ENCODE peak calls at places on chromosome 4, in seven cellular contexts. Z is lower lobe of right lung, U is heart right ventricle, D is suprapubic skin, V is mucosa of descending colon, R is GM12865, S is fibroblast of pulmonary artery. K is an unnamed sample.

GRCh38 chr4:146582864-146583263 is 55.8 kb upstream of the POU4F2 start:
- DNase-seq in D (no peak), V (no peak), Z (no peak), S (peak; percentile 5), R (no peak), U (no peak), K (no peak)

GRCh38 chr4:108377021-108377420 is 208.3 kb upstream of the LEF1 start:
- DNase-seq in R (peak; percentile 34), V (no peak), U (no peak), Z (no peak), S (no peak), D (no peak), K (no peak)

GRCh38 chr4:120317713-120318112 is 251.1 kb upstream of the MAD2L1 start:
- DNase-seq in D (no peak), R (no peak), V (no peak), S (no peak), Z (no peak), U (no peak), K (no peak)

GRCh38 chr4:114386637-114387233 is 211.9 kb upstream of the UGT8 start:
- DNase-seq in V (peak; percentile 58), Z (no peak), S (peak; percentile 70), D (no peak), U (no peak), R (peak; percentile 53), K (no peak)

GRCh38 chr4:13627185-13627605 is 330 bp downstream of the BOD1L1 start:
- DNase-seq in S (no peak), D (peak; percentile 67), R (peak; percentile 48), Z (peak; percentile 58), U (peak; percentile 25), V (peak; percentile 23), K (peak; percentile 64)

GRCh38 chr4:24565054-24565453 is 19.3 kb downstream of the DHX15 start:
- DNase-seq in V (no peak), R (no peak), S (no peak), D (no peak), U (no peak), Z (no peak), K (no peak)

GRCh38 chr4:8939887-8940742 is 68.5 kb upstream of the HMX1 start:
- DNase-seq in D (no peak), U (no peak), R (no peak), Z (no peak), V (no peak), S (no peak), K (no peak)

GRCh38 chr4:99868126-99868596 is 26.1 kb downstream of the LAMTOR3 start:
- DNase-seq in Z (no peak), R (no peak), D (no peak), U (no peak), S (peak; percentile 19), V (no peak), K (no peak)

GRCh38 chr4:190020790-190021717 is 6.0 kb downstream of the FRG2 start:
- DNase-seq in R (no peak), S (peak; percentile 34), Z (peak; percentile 52), V (peak; percentile 24), D (no peak), U (no peak), K (peak; percentile 65)

GRCh38 chr4:113141901-113142346 is 92.5 kb downstream of the ANK2 start:
- DNase-seq in R (peak; percentile 24), Z (no peak), V (no peak), D (no peak), S (peak; percentile 64), U (no peak), K (no peak)

GRCh38 chr4:107760281-107760947 is 40.4 kb upstream of the PAPSS1 start:
- DNase-seq in U (peak; percentile 12), V (peak; percentile 79), R (no peak), D (no peak), S (peak; percentile 45), Z (peak; percentile 48), K (peak; percentile 19)

GRCh38 chr4:184344899-184345572 is 127.4 kb upstream of the ENPP6 start:
- DNase-seq in R (peak; percentile 20), D (no peak), S (no peak), U (no peak), V (no peak), Z (no peak), K (no peak)

GRCh38 chr4:174222266-174222872 is 61.1 kb downstream of the FBXO8 start:
- DNase-seq in Z (no peak), R (peak; percentile 30), S (peak; percentile 56), D (no peak), U (no peak), V (no peak), K (no peak)

GRCh38 chr4:97774347-97774989 is 368.8 kb downstream of the STPG2 start:
- DNase-seq in V (no peak), Z (no peak), D (no peak), S (no peak), U (no peak), R (no peak), K (no peak)

GRCh38 chr4:85741421-85741820 is 266.5 kb downstream of the ARHGAP24 start:
- DNase-seq in R (no peak), D (no peak), U (no peak), V (no peak), S (no peak), Z (no peak), K (no peak)

GRCh38 chr4:48196758-48197504 is 62.9 kb upstream of the TXK start:
- DNase-seq in D (no peak), V (no peak), S (no peak), R (peak; percentile 83), U (no peak), Z (no peak), K (no peak)

GRCh38 chr4:107631568-107631967 is 88.5 kb downstream of the PAPSS1 start:
- DNase-seq in V (no peak), D (no peak), S (no peak), R (no peak), U (no peak), Z (no peak), K (no peak)

GRCh38 chr4:1384675-1385372 is 21.4 kb downstream of the NKX1-1 start:
- DNase-seq in S (no peak), Z (peak; percentile 31), D (peak; percentile 60), U (peak; percentile 7), R (no peak), V (no peak), K (peak; percentile 7)

GRCh38 chr4:42512226-42512625 is 114.9 kb downstream of the SHISA3 start:
- DNase-seq in U (no peak), D (no peak), S (no peak), R (no peak), Z (no peak), V (no peak), K (no peak)

GRCh38 chr4:112942077-112942476 is 107.4 kb upstream of the ANK2 start:
- DNase-seq in D (no peak), V (no peak), U (no peak), R (no peak), S (no peak), Z (no peak), K (no peak)

GRCh38 chr4:57073559-57073958 is 36.6 kb downstream of the IGFBP7 start:
- DNase-seq in U (no peak), V (no peak), Z (no peak), D (no peak), S (no peak), R (no peak), K (no peak)

GRCh38 chr4:71752383-71753042 is 31.4 kb downstream of the GC start:
- DNase-seq in V (peak; percentile 79), U (no peak), S (no peak), R (peak; percentile 3), Z (no peak), D (no peak), K (no peak)

GRCh38 chr4:51906167-51906647 is 63.3 kb downstream of the DCUN1D4 start:
- DNase-seq in Z (no peak), U (no peak), D (no peak), R (peak; percentile 75), V (peak; percentile 34), S (peak; percentile 16), K (no peak)

DNA sequence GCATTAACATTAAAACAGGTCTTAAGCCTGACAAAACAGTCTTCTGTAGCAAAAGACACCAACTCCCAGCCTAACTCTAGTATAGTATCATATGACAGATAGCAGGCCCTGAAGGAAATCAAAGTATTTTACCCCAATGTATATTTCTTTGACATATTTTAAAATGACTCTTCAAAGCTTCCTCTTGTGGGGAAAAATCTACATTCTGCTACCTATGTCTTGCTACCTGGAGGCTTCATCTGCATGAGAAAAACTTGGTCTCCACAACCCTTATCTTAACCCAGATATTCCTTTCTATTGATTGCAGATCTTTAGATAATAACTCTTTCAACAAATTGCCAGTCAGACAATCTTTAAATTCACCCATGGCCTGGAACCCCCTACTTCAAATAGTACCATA is 1620.4 kb downstream of the PCDH7 start:
- DNase-seq in S (no peak), D (no peak), V (no peak), Z (no peak), R (no peak), U (no peak), K (no peak)
- TF ChIP-seq CTCF in S (no peak), D (no peak), V (no peak), Z (no peak), R (no peak), U (no peak), K (no peak)

DNA sequence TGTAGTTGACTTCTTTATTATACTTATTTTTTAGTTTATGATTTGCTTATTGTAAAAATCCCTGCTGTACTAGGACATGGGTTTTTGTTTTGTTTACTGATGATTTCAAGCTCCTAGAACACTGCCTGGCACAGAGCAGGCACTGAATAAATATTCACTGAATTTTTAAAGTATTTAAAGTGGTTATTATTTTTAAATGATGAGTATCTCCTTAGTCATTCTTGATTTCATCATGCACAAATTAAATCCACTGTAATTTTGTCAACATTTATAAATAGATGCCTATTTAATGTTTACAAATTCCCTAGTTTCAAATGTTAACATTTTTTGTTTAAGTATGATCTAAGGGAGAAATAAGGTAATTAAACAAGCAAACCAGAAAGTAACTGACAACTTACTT is 367.9 kb upstream of the SLIT2 start:
- DNase-seq in D (no peak), Z (no peak), R (no peak), V (no peak), S (peak; percentile 18), U (no peak), K (no peak)
- TF ChIP-seq CTCF in D (no peak), Z (no peak), R (no peak), V (no peak), S (no peak), U (no peak), K (no peak)

GRCh38 chr4:6701371-6701770 is 7.7 kb downstream of the S100P start:
- DNase-seq in S (no peak), V (no peak), R (no peak), U (no peak), Z (no peak), D (no peak), K (no peak)
- TF ChIP-seq CTCF in S (peak; percentile 25), V (no peak), R (no peak), U (no peak), Z (peak; percentile 40), D (no peak), K (peak; percentile 20)

GRCh38 chr4:77434299-77435092 is 171.1 kb upstream of the CXCL13 start:
- DNase-seq in V (peak; percentile 4), R (no peak), S (peak; percentile 3), Z (peak; percentile 34), D (no peak), U (peak; percentile 26), K (no peak)

GRCh38 chr4:77430847-77431246 is 174.8 kb upstream of the CXCL13 start:
- DNase-seq in Z (no peak), D (no peak), U (no peak), V (no peak), S (no peak), R (no peak), K (no peak)

GRCh38 chr4:77437079-77437478 is 168.5 kb upstream of the CXCL13 start:
- DNase-seq in R (no peak), D (no peak), V (no peak), S (no peak), U (no peak), Z (no peak), K (no peak)

GRCh38 chr4:77433102-77433733 is 172.4 kb upstream of the CXCL13 start:
- DNase-seq in U (no peak), Z (no peak), S (peak; percentile 60), R (peak; percentile 61), V (peak; percentile 51), D (no peak), K (no peak)

GRCh38 chr4:77432702-77433101 is 172.9 kb upstream of the CXCL13 start:
- DNase-seq in U (no peak), Z (no peak), S (no peak), D (no peak), V (peak; percentile 39), R (peak; percentile 3), K (no peak)
- TF ChIP-seq CTCF in U (no peak), Z (no peak), S (peak; percentile 14), D (no peak), V (no peak), R (peak; percentile 6), K (no peak)

K was measured in glutamatergic neuron.